ENCODE peak calls at places on chromosomes 5 and 9, in ten cellular contexts. M, V, H, R, G, Y, Q, B, O and N are unnamed samples.

GRCh38 chr5:36398137-36398536 is 96.4 kb upstream of the RANBP3L start:
- DNase-seq in M (no peak), V (no peak), H (no peak), R (peak), G (peak), Y (no peak), Q (peak), B (no peak), O (no peak), N (no peak)

GRCh38 chr5:125327676-125328075 is 581.2 kb upstream of the ZNF608 start:
- DNase-seq in M (no peak), V (no peak), H (no peak), R (no peak), G (no peak), Y (no peak), Q (no peak), B (no peak), O (no peak), N (no peak)

GRCh38 chr5:95862636-95863382 is 40.3 kb upstream of the GLRX start:
- DNase-seq in M (no peak), V (no peak), H (no peak), R (peak), G (peak), Y (no peak), Q (no peak), B (no peak), O (no peak), N (peak)

GRCh38 chr9:99828417-99829176 is 6.9 kb downstream of the NR4A3 start:
- DNase-seq in M (no peak), V (peak), H (no peak), R (no peak), G (no peak), Y (no peak), Q (no peak), B (no peak), O (peak), N (no peak)

GRCh38 chr5:75547826-75548225 is 36.1 kb downstream of the POLK start:
- DNase-seq in M (no peak), V (no peak), H (no peak), R (no peak), G (no peak), Y (no peak), Q (no peak), B (no peak), O (no peak), N (no peak)

GRCh38 chr9:131046581-131047202 is 37.7 kb downstream of the LAMC3 start:
- DNase-seq in M (peak), V (peak), H (peak), R (peak), G (peak), Y (peak), Q (peak), B (peak), O (peak), N (peak)

GRCh38 chr5:3594514-3595101 is 1.0 kb upstream of the IRX1 start:
- DNase-seq in M (no peak), V (peak), H (no peak), R (no peak), G (no peak), Y (peak), Q (peak), B (no peak), O (peak), N (no peak)

GRCh38 chr9:116208417-116209232 is 55.0 kb downstream of the PAPPA start:
- DNase-seq in M (no peak), V (no peak), H (no peak), R (no peak), G (no peak), Y (no peak), Q (peak), B (no peak), O (no peak), N (no peak)

GRCh38 chr9:127087411-127087810 is 35.0 kb downstream of the ANGPTL2 start:
- DNase-seq in M (no peak), V (no peak), H (no peak), R (no peak), G (no peak), Y (no peak), Q (no peak), B (no peak), O (no peak), N (no peak)

GRCh38 chr5:85823462-85824426 is 794.0 kb upstream of the COX7C start:
- DNase-seq in M (no peak), V (no peak), H (no peak), R (no peak), G (no peak), Y (no peak), Q (no peak), B (peak), O (no peak), N (peak)

GRCh38 chr9:127390243-127390535 is 6.8 kb upstream of the SLC2A8 start:
- DNase-seq in M (no peak), V (no peak), H (no peak), R (no peak), G (no peak), Y (no peak), Q (no peak), B (no peak), O (no peak), N (no peak)

GRCh38 chr9:125663127-125663526 is 43.9 kb downstream of the MAPKAP1 start:
- DNase-seq in M (no peak), V (no peak), H (no peak), R (peak), G (peak), Y (no peak), Q (peak), B (peak), O (no peak), N (peak)

GRCh38 chr5:126104951-126105350 is 318.3 kb upstream of the GRAMD2B start:
- DNase-seq in M (no peak), V (no peak), H (no peak), R (no peak), G (no peak), Y (no peak), Q (no peak), B (no peak), O (no peak), N (no peak)

GRCh38 chr9:78614892-78615291 is 318.0 kb downstream of the PSAT1 start:
- DNase-seq in M (no peak), V (no peak), H (no peak), R (no peak), G (no peak), Y (no peak), Q (peak), B (no peak), O (no peak), N (no peak)

GRCh38 chr9:137136926-137137607 is 1.9 kb upstream of the GRIN1 start:
- DNase-seq in M (no peak), V (no peak), H (no peak), R (no peak), G (no peak), Y (no peak), Q (no peak), B (no peak), O (peak), N (no peak)

GRCh38 chr5:126837907-126838539 is 61.1 kb downstream of the LMNB1 start:
- DNase-seq in M (no peak), V (no peak), H (no peak), R (no peak), G (peak), Y (no peak), Q (peak), B (no peak), O (no peak), N (no peak)

GRCh38 chr5:128274441-128274840 is 190.9 kb downstream of the SLC12A2 start:
- DNase-seq in M (no peak), V (no peak), H (no peak), R (no peak), G (no peak), Y (no peak), Q (no peak), B (no peak), O (no peak), N (no peak)

GRCh38 chr9:135286961-135287360 is 192.6 kb upstream of the PPP1R26 start:
- DNase-seq in M (no peak), V (no peak), H (no peak), R (no peak), G (no peak), Y (no peak), Q (no peak), B (no peak), O (no peak), N (no peak)

GRCh38 chr9:129023036-129023907 is 4.9 kb downstream of the SH3GLB2 start:
- DNase-seq in M (no peak), V (no peak), H (no peak), R (no peak), G (peak), Y (no peak), Q (peak), B (peak), O (peak), N (no peak)

GRCh38 chr9:137141050-137141810 is 2.3 kb downstream of the GRIN1 start:
- DNase-seq in M (no peak), V (no peak), H (no peak), R (no peak), G (no peak), Y (no peak), Q (no peak), B (no peak), O (peak), N (no peak)

GRCh38 chr9:137240321-137240840 is 706 bp upstream of the TUBB4B start:
- DNase-seq in M (no peak), V (peak), H (peak), R (peak), G (peak), Y (peak), Q (peak), B (peak), O (no peak), N (peak)